ENCODE peak calls at places on chromosomes 2 and 18, in five cellular contexts. N, K, O, V and H are unnamed samples.

GRCh38 chr2:136065384-136065783 is 52.6 kb downstream of the CXCR4 start:
- DNase-seq in N (no peak), K (no peak), O (no peak), V (no peak), H (no peak)

GRCh38 chr2:74515271-74516069 is 1.2 kb downstream of the TLX2 start:
- DNase-seq in N (no peak), K (no peak), O (peak; percentile 62), V (no peak), H (no peak)

GRCh38 chr2:172985139-172985874 is 90.3 kb upstream of the MAP3K20 start:
- DNase-seq in N (no peak), K (no peak), O (no peak), V (peak; percentile 63), H (peak; percentile 68)

GRCh38 chr2:234145057-234145456 is 94.6 kb downstream of the SPP2 start:
- DNase-seq in N (no peak), K (no peak), O (no peak), V (no peak), H (no peak)

GRCh38 chr18:11807233-11807632 is 44.0 kb upstream of the CHMP1B start:
- DNase-seq in N (no peak), K (no peak), O (no peak), V (no peak), H (no peak)

GRCh38 chr18:32552421-32553030 is 81.8 kb upstream of the GAREM1 start:
- DNase-seq in N (peak; percentile 70), K (peak; percentile 41), O (no peak), V (peak; percentile 59), H (no peak)

GRCh38 chr18:22591231-22591630 is 173.5 kb upstream of the CTAGE1 start:
- DNase-seq in N (no peak), K (no peak), O (no peak), V (no peak), H (no peak)

GRCh38 chr2:48248251-48248933 is 281.6 kb upstream of the STON1 start:
- DNase-seq in N (no peak), K (peak; percentile 85), O (no peak), V (peak; percentile 94), H (no peak)

GRCh38 chr2:5373200-5373599 is 319.0 kb upstream of the SOX11 start:
- DNase-seq in N (no peak), K (no peak), O (no peak), V (no peak), H (no peak)

GRCh38 chr2:157056200-157056676 is 201.3 kb upstream of the GALNT5 start:
- DNase-seq in N (no peak), K (peak; percentile 42), O (no peak), V (peak; percentile 88), H (no peak)

GRCh38 chr2:174749793-174750192 is 14.5 kb downstream of the CHRNA1 start:
- DNase-seq in N (no peak), K (no peak), O (no peak), V (no peak), H (no peak)

GRCh38 chr2:101255501-101255900 is 2.8 kb downstream of the CNOT11 start:
- DNase-seq in N (no peak), K (no peak), O (no peak), V (peak; percentile 24), H (no peak)

GRCh38 chr2:210481601-210482124 is 5.1 kb upstream of the LANCL1 start:
- DNase-seq in N (no peak), K (no peak), O (no peak), V (no peak), H (no peak)

GRCh38 chr2:217930783-217931563 is 71.8 kb downstream of the TNS1 start:
- DNase-seq in N (no peak), K (no peak), O (no peak), V (no peak), H (peak; percentile 80)

GRCh38 chr2:215269397-215270117 is 42.3 kb upstream of the ATIC start:
- DNase-seq in N (peak; percentile 65), K (peak; percentile 64), O (peak; percentile 52), V (peak; percentile 80), H (no peak)

GRCh38 chr2:157364257-157364974 is 38.8 kb upstream of the ERMN start:
- DNase-seq in N (no peak), K (no peak), O (no peak), V (peak; percentile 6), H (no peak)

GRCh38 chr2:45839388-45840251 is 188.1 kb downstream of the PRKCE start:
- DNase-seq in N (no peak), K (no peak), O (no peak), V (no peak), H (no peak)
- H3K27ac ChIP-seq in N (no peak overlapping the region), K (no peak overlapping the region), O (no peak overlapping the region), V (no peak overlapping the region), H (no peak overlapping the region)

DNA sequence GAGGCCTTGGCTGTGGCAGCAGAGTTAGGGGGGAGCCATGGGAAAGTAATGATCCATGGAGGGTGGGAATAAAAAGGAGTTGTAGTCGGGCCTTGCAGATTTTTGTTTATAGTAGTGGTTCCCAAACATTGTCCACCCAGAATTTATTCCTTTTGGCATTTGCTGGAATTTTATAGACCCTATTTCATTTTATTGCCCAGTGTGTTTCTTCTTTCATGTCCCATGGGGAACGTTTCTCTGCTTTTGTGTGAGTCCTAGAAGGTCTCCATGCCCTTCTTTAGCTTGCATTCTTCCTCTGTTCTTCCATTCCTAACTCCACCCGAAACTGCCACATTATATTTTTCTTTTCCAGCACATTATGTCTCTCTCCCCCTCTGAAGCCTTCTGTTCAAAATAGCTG is 222.2 kb downstream of the LTBP1 start:
- DNase-seq in N (no peak), K (no peak), O (no peak), V (no peak), H (no peak)
- H3K27ac ChIP-seq in N (no peak overlapping the region), K (no peak overlapping the region), O (no peak overlapping the region), V (no peak overlapping the region), H (peak overlapping the region; percentile 72)

DNA sequence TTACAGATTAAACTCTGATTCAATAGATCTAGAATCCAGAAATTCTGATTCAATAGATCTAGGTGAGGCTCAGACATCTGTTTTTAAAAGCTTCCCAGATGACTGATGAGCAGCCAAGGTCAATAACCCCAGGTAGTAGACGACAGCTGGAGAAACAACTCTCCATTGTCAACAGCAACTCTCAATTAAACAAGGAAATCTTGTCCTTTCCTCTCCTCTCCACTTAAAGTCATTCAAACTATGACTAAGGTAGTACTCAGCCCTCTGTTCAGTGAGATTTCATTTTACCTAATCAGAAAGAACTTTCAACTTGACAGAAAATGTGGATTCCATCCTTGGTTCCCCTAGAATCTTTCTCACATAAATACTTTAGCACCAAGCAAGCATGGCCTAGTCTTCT is 94.6 kb upstream of the SCG2 start:
- DNase-seq in N (no peak), K (no peak), O (no peak), V (peak; percentile 25), H (no peak)
- H3K27ac ChIP-seq in N (no peak overlapping the region), K (peak overlapping the region; percentile 43), O (no peak overlapping the region), V (peak overlapping the region; percentile 6), H (no peak overlapping the region)

GRCh38 chr18:50647237-50647636 is 87.3 kb downstream of the MAPK4 start:
- DNase-seq in N (no peak), K (no peak), O (no peak), V (no peak), H (no peak)
- H3K27ac ChIP-seq in N (peak overlapping the region; percentile 83), K (no peak overlapping the region), O (peak overlapping the region; percentile 53), V (no peak overlapping the region), H (no peak overlapping the region)

DNA sequence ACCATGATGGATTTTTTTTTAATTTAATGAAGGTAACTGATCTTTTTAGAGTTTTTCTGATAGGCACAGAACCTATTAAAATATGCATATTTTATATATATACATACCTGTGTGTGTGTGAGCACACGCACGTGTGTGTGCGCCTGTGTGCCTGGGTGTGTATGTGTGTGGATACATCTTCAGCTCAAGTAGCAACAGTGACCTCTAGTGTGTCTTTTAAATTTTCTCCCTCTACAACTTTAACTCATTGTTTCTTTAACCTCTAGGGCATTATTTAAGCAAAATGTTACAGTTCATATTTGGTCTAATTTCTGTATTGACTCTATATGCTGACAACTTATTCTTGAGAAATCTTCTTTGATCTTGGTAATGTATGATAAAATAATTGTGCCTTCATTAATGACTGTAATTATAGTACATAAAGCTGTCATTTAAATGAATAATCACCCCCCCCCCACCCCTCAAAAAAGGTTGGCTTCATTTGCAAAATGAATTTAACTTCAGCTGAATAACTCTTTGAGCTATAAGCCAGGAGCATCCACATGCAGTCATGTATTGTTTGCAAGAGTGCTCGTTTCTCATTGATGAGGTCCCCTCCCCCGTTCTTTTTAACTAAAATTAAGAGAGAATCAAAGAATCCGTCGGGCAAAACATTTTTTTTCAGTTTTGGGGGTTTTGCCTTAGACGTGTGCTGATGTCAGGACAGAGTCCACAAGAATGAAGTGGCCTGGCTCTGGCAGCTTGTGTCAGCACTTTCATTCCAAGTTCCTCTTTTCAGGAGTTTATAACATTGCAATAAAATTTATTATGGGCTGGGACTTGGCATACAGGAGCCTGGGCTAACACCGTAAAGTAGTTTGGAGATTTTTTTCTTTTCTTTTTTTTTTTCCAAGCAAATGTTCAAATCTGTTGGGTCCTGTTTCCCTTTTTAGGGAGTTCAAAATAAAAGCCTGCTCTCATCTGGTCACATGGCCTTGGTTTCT is 80.0 kb downstream of the ETAA1 start:
- DNase-seq in N (peak; percentile 45), K (no peak), O (no peak), V (peak; percentile 62), H (no peak)
- H3K27ac ChIP-seq in N (peak overlapping the region; percentile 36), K (no peak overlapping the region), O (no peak overlapping the region), V (no peak overlapping the region), H (no peak overlapping the region)

GRCh38 chr2:20523798-20524197 is 76.9 kb downstream of the RHOB start:
- DNase-seq in N (no peak), K (no peak), O (no peak), V (no peak), H (no peak)

GRCh38 chr2:20523053-20523452 is 76.2 kb downstream of the RHOB start:
- DNase-seq in N (no peak), K (no peak), O (no peak), V (no peak), H (no peak)

GRCh38 chr2:20525041-20526035 is 78.5 kb downstream of the RHOB start:
- DNase-seq in N (peak; percentile 21), K (no peak), O (no peak), V (peak; percentile 89), H (no peak)

GRCh38 chr2:20526146-20526545 is 79.3 kb downstream of the RHOB start:
- DNase-seq in N (no peak), K (no peak), O (no peak), V (peak; percentile 39), H (no peak)

DNA sequence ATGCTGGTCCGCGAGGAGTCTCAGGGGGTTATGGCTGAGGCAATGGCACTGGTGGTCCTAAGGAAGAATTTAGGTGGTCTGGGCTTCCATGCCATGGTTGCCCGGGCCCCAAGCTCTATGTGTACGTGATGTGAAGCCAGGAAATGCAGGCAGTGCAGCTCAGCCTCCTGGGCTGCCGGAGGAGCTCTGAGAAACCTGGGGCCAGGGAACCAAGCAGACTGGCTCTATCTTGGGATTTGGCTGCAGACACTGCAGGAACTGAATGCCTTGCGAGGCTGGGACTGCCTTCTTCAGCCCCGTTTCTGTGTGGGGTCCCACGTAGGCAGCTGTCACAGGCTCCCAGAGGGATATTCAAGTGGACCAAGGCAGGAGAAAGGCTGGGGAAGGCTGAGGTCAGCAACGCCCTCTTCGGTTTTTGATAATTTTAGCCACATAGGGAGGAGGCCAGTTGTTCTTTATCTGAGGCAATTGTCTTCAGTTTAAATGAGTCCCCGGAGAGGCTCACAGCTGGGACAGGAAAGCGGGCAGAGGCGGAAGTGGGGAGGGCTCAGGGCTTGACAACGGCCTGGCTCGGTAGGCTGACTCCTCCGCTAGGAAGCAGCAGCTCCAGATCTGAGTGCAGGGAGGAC is 77.7 kb downstream of the RHOB start:
- DNase-seq in N (peak; percentile 22), K (no peak), O (no peak), V (no peak), H (no peak)
- H3K27ac ChIP-seq in N (peak overlapping the region; percentile 32), K (no peak overlapping the region), O (no peak overlapping the region), V (no peak overlapping the region), H (no peak overlapping the region)